ENCODE peak calls at places on chromosomes 4 and X, in eight cellular contexts. L is GM23248, R is OCI-LY7, C is HCT116, O is GM23338, W is hepatocyte, Y is neural progenitor cell, F is MM.1S. E is an unnamed sample.

GRCh38 chr4:138259801-138260200 is 17.7 kb upstream of the SLC7A11 start:
- DNase-seq in L (peak), R (no peak), C (peak), O (no peak), W (peak), Y (no peak), F (no peak), E (no peak)

GRCh38 chrX:21623778-21624501 is 34.2 kb downstream of the KLHL34 start:
- DNase-seq in L (no peak), R (no peak), C (no peak), O (no peak), W (no peak), Y (no peak), F (no peak), E (no peak)

GRCh38 chrX:27565992-27566391 is 24.2 kb upstream of the DCAF8L2 start:
- DNase-seq in L (no peak), R (no peak), C (no peak), O (peak), W (peak), Y (peak), F (no peak), E (no peak)

GRCh38 chrX:2283111-2283847 is 217.5 kb downstream of the DHRSX start:
- DNase-seq in L (no peak), R (no peak), C (no peak), O (no peak), W (no peak), Y (no peak), F (no peak), E (no peak)

GRCh38 chr4:37653601-37654000 is 32.6 kb downstream of the RELL1 start:
- DNase-seq in L (peak), R (no peak), C (no peak), O (peak), W (no peak), Y (no peak), F (no peak), E (no peak)

GRCh38 chr4:71004281-71004851 is 10.9 kb downstream of the DCK start:
- DNase-seq in L (no peak), R (peak), C (no peak), O (peak), W (no peak), Y (peak), F (peak), E (no peak)

GRCh38 chrX:151359341-151359740 is 37.7 kb upstream of the VMA21 start:
- DNase-seq in L (no peak), R (no peak), C (no peak), O (peak), W (no peak), Y (peak), F (no peak), E (no peak)

GRCh38 chr4:185634066-185634652 is 98.9 kb upstream of the PDLIM3 start:
- DNase-seq in L (no peak), R (peak), C (peak), O (peak), W (no peak), Y (peak), F (peak), E (peak)

GRCh38 chrX:126719208-126719607 is 100.3 kb upstream of the PRR32 start:
- DNase-seq in L (no peak), R (no peak), C (no peak), O (no peak), W (no peak), Y (no peak), F (no peak), E (no peak)

GRCh38 chr4:108846568-108846967 is 83.7 kb upstream of the ETNPPL start:
- DNase-seq in L (peak), R (no peak), C (no peak), O (no peak), W (no peak), Y (no peak), F (no peak), E (no peak)

GRCh38 chr4:126106658-126107057 is 791.9 kb downstream of the FAT4 start:
- DNase-seq in L (peak), R (peak), C (peak), O (peak), W (no peak), Y (peak), F (no peak), E (no peak)

GRCh38 chr4:156771171-156771837 is 200.3 kb downstream of the PDGFC start:
- DNase-seq in L (peak), R (no peak), C (peak), O (peak), W (no peak), Y (peak), F (peak), E (peak)

GRCh38 chr4:7904942-7905341 is 34.7 kb downstream of the AFAP1 start:
- DNase-seq in L (peak), R (no peak), C (no peak), O (no peak), W (peak), Y (no peak), F (no peak), E (no peak)

GRCh38 chr4:123832173-123833026 is 435.8 kb downstream of the SPRY1 start:
- DNase-seq in L (peak), R (no peak), C (no peak), O (no peak), W (peak), Y (no peak), F (no peak), E (no peak)

GRCh38 chrX:138128025-138128671 is 562.2 kb downstream of the ZIC3 start:
- DNase-seq in L (peak), R (peak), C (peak), O (peak), W (peak), Y (peak), F (peak), E (peak)

GRCh38 chrX:154096140-154097002 is 1.1 kb downstream of the MECP2 start:
- DNase-seq in L (peak), R (no peak), C (no peak), O (no peak), W (peak), Y (peak), F (peak), E (no peak)

GRCh38 chr4:15164571-15164970 is 162.3 kb downstream of the CPEB2 start:
- DNase-seq in L (peak), R (no peak), C (no peak), O (no peak), W (no peak), Y (no peak), F (no peak), E (no peak)
- TF ChIP-seq EZH2phosphoT487 in L (no peak), R (no peak), C (no peak), O (no peak), W (no peak), Y (no peak), F (no peak), E (no peak)

DNA sequence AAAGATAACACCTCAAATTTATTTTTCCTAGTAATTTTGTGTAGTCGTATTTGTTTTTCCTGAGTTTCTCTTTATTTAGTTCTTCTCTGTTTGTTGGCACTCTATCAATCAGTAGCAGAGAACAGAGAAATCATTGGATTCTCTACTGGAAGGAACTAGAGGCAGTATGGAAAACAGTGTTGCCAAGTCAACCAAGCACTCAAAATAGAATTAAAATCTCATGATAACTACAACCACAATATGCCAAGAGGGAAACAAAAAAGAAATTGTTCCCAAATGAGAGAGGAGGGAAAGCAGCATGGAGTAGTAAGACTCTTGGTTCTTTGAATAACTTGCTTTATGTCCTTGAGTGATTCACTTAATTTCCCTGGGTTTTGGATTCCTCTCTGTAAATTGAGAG is 285.4 kb upstream of the ANKRD50 start:
- DNase-seq in L (no peak), R (no peak), C (no peak), O (no peak), W (no peak), Y (no peak), F (no peak), E (no peak)
- TF ChIP-seq EZH2phosphoT487 in L (no peak), R (no peak), C (no peak), O (no peak), W (no peak), Y (no peak), F (no peak), E (no peak)

DNA sequence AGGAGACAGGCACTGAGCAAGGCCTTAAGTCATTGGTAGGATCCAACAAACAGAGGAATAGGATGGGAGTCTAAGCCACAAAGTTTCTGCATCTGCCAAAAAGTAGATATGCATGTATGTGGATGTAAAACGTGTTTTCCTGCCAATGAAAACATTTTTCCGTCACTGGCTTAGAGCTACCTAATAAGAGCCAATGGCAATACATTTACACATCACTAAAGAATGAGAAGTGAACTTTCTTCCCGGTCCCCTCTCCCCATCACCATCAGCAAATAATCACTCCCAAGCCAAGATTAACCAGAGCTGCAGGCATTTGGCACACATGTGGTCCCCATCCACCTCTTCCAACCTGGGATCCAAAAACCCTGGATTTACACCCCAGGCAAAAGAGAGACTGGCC is 131.6 kb downstream of the CHIC2 start:
- DNase-seq in L (peak), R (no peak), C (no peak), O (no peak), W (no peak), Y (no peak), F (no peak), E (no peak)
- TF ChIP-seq EZH2phosphoT487 in L (no peak), R (no peak), C (no peak), O (no peak), W (no peak), Y (no peak), F (no peak), E (no peak)

GRCh38 chr4:23878912-23879732 is 10.7 kb downstream of the PPARGC1A start:
- DNase-seq in L (no peak), R (no peak), C (no peak), O (peak), W (peak), Y (no peak), F (no peak), E (no peak)
- TF ChIP-seq EZH2phosphoT487 in L (no peak), R (no peak), C (no peak), O (no peak), W (no peak), Y (no peak), F (no peak), E (no peak)

DNA sequence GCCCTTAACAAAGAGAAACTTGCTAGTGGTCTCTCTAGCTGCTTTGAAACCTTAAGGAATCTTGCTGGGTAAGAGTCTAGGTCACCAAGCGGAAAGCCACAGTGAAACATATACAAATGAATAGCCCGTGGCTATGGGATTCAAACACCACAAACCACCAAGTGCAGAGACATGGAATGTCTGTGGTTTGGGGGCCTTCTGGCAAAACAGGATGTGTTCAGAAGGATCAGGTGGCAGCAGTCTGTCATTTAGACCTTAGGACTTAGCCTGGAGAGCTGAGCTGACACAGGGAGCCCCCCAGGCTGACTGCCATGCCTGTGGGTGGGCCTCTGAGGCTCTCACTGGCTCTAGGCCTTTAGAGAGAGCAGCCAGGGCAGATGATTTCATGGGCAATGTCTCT is 225.7 kb downstream of the FBXW7 start:
- DNase-seq in L (peak), R (no peak), C (no peak), O (peak), W (no peak), Y (no peak), F (peak), E (no peak)
- TF ChIP-seq EZH2phosphoT487 in L (no peak), R (no peak), C (no peak), O (no peak), W (no peak), Y (no peak), F (no peak), E (no peak)

GRCh38 chr4:24690436-24690835 is 104.9 kb upstream of the SOD3 start:
- DNase-seq in L (peak), R (no peak), C (no peak), O (no peak), W (no peak), Y (no peak), F (no peak), E (no peak)
- TF ChIP-seq EZH2phosphoT487 in L (no peak), R (no peak), C (no peak), O (no peak), W (no peak), Y (no peak), F (no peak), E (no peak)

E was measured in SK-N-SH.